ENCODE peak calls at places on chromosomes 12 and 14, in five cellular contexts. F is body of pancreas, H is lower lobe of right lung, C is stomach, R is HCT116. I is an unnamed sample.

GRCh38 chr12:123164710-123165261 is 13.9 kb upstream of the PITPNM2 start:
- DNase-seq in F (no peak), H (no peak), C (no peak), R (no peak), I (no peak)

GRCh38 chr12:45839917-45840316 is 110.4 kb downstream of the ARID2 start:
- DNase-seq in F (no peak), H (no peak), C (no peak), R (no peak), I (no peak)

GRCh38 chr12:121713257-121714155 is 954 bp downstream of the TMEM120B start:
- DNase-seq in F (peak; percentile 5), H (no peak), C (no peak), R (no peak), I (peak; percentile 35)

GRCh38 chr14:20610002-20610765 is 19.0 kb upstream of the RNASE12 start:
- DNase-seq in F (peak; percentile 86), H (peak; percentile 82), C (peak; percentile 84), R (no peak), I (peak; percentile 80)

GRCh38 chr12:58841058-58841798 is 79.1 kb downstream of the LRIG3 start:
- DNase-seq in F (no peak), H (peak; percentile 56), C (no peak), R (no peak), I (no peak)

GRCh38 chr12:28645436-28645835 is 455.2 kb downstream of the CCDC91 start:
- DNase-seq in F (no peak), H (no peak), C (no peak), R (no peak), I (no peak)

GRCh38 chr12:119115296-119115905 is 63.3 kb upstream of the HSPB8 start:
- DNase-seq in F (peak; percentile 13), H (no peak), C (no peak), R (peak; percentile 41), I (peak; percentile 62)

GRCh38 chr12:80937391-80938238 is at the start of gene LIN7A:
- DNase-seq in F (peak; percentile 13), H (peak; percentile 62), C (peak; percentile 27), R (no peak), I (peak; percentile 30)

GRCh38 chr12:51832708-51833107 is 15.8 kb downstream of the FIGNL2 start:
- DNase-seq in F (no peak), H (no peak), C (no peak), R (no peak), I (peak; percentile 32)

DNA sequence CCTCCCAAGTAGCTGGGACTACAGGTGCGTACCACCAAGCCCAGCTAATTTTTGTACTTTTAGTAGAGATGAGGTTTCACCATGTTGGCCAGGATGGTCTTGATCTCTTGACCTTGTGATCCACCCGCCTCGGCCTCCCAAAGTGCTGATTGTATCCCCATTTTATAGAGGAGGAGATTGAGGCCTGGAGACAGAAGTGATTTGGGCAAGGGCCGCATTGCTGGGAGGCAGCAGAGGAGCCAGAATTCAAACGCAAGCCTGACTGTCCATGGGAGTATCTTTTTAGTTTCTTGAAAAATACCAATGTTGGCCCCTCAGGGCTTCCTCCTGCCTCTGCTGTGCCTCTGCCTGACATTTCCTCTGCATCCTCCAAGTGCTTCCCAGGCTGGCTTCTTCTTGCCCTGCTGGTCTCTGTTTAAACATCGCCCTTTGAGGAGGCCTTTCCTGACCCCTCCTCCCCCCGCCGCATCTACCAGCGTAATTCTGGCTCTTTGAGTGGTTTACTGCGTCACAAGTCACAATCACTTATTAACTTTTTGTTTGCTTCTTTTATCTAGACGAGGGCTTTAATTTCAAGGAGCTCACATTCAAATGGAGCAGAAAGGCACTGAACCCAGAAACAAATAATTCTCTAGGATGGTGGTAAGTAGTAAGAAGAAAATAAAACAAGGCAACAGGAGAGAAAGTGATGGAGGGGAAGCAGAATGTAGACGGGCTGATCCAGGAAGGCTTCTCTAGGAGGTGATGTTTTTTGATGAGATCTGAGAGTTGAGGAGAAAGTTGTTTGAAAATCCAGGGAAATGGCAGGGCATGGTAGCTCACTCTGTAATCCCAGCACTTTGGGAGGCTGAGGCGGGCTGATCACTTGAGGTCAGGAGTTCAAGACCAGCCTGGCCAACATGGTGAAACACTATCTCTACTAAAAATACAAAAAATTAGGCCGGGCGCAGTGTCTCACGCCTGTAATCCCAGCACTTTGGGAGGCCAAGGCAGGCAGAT is 91.0 kb upstream of the MED13L start:
- DNase-seq in F (peak; percentile 94), H (peak; percentile 87), C (peak; percentile 89), R (no peak), I (no peak)
- H3K27ac ChIP-seq in F (peak overlapping the region; percentile 84), H (peak overlapping the region; percentile 68), C (peak overlapping the region; percentile 83), R (no peak overlapping the region), I (no peak overlapping the region)

GRCh38 chr14:50855558-50855957 is 16.3 kb upstream of the ABHD12B start:
- DNase-seq in F (no peak), H (no peak), C (no peak), R (no peak), I (peak; percentile 35)
- TF ChIP-seq CTCF in F (no peak), H (no peak), C (no peak), R (peak; percentile 21), I (peak; percentile 14)

DNA sequence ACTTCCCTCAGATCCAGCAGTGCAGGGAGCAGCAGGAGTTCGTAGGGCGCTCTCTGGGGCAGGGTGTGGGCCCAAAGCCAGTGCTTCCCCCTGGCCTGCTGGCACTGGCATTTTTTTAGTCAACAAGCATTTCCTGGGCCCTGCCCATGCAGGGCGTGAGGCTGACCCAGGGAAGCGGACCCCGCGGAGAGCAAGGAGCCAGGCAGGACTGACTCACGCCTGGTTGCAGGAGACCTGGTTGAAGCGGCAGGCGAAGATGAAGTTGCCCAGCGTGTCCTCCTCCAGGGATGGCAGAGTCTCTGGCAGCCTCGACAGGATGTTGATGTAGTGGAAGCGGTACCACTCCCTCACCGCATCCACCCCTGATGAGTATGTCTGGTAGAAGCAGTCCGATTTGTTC is 13.5 kb downstream of the SCNN1A start:
- DNase-seq in F (peak; percentile 48), H (peak; percentile 76), C (peak; percentile 79), R (no peak), I (no peak)
- H3K27ac ChIP-seq in F (no peak overlapping the region), H (peak overlapping the region; percentile 97), C (peak overlapping the region; percentile 90), R (peak overlapping the region; percentile 99), I (no peak overlapping the region)

GRCh38 chr12:124392271-124392990 is 97.5 kb downstream of the RFLNA start:
- DNase-seq in F (peak; percentile 64), H (peak; percentile 71), C (no peak), R (peak; percentile 55), I (no peak)
- TF ChIP-seq CTCF in F (no peak), H (no peak), C (no peak), R (peak; percentile 35), I (peak; percentile 21)

DNA sequence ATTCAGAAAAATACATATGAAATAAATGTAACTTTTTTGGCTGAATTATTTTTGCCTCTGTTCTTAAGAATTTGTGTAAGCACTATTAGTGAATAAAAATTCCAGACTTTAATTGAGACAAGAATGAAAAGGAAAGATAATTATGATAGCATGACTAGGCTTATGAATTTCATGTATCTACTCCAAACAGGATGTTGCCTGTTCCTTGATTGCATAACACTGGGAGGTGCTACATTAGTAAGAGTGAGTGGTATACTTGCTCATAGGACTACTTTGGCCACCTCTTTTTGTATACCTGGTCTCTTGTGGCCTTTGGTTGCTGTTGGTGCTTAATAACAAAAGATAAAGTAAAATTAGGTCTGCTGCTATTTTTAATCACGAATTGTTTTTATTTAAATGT is 112.8 kb downstream of the NAV3 start:
- DNase-seq in F (no peak), H (no peak), C (no peak), R (peak; percentile 43), I (peak; percentile 86)
- H3K27ac ChIP-seq in F (no peak overlapping the region), H (no peak overlapping the region), C (no peak overlapping the region), R (no peak overlapping the region), I (no peak overlapping the region)

GRCh38 chr12:103884316-103884715 is 43.3 kb upstream of the NT5DC3 start:
- DNase-seq in F (peak; percentile 14), H (no peak), C (no peak), R (no peak), I (peak; percentile 47)
- TF ChIP-seq CTCF in F (no peak), H (peak; percentile 30), C (no peak), R (peak; percentile 29), I (peak; percentile 57)

GRCh38 chr12:116380066-116380465 is 102.6 kb upstream of the MED13L start:
- DNase-seq in F (no peak), H (no peak), C (no peak), R (no peak), I (no peak)
- H3K27ac ChIP-seq in F (no peak overlapping the region), H (no peak overlapping the region), C (no peak overlapping the region), R (no peak overlapping the region), I (no peak overlapping the region)

DNA sequence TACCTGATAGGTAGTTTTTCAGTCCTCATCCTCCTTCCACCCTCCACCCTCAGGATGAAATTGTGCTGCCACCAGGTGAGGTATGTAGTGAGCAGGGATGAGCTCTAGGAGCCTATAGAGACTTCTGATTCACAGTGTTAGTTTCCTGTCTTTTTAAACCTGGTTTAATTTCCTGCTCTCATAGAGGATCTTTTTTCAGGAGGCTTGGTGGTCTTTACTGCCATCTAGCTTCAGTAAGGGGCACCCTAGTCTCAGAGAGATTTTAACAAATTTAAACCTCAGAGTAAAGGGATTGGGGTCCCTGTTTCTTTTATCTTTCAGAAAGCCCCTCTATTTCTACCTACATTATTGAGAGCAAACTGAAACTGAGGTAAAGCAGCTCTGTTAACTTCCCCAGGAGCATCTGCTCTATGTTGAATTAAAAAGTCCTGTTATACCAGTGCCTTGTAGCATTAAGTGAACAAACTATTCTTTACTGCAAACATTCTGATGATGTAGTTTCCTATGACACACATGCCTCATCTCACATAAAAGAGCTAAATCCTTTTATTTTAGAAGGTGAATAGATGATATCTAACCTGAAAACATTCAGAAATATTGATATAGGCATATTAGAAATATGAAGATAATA is 172.2 kb upstream of the DDHD1 start:
- DNase-seq in F (no peak), H (no peak), C (no peak), R (no peak), I (peak; percentile 32)
- TF ChIP-seq CTCF in F (no peak), H (no peak), C (no peak), R (peak; percentile 43), I (peak; percentile 42)

GRCh38 chr14:81432171-81432570 is 32.0 kb upstream of the STON2 start:
- DNase-seq in F (no peak), H (no peak), C (no peak), R (no peak), I (peak; percentile 18)
- H3K27ac ChIP-seq in F (no peak overlapping the region), H (no peak overlapping the region), C (no peak overlapping the region), R (no peak overlapping the region), I (no peak overlapping the region)

GRCh38 chr12:108457734-108458361 is 57.2 kb upstream of the FICD start:
- DNase-seq in F (no peak), H (no peak), C (no peak), R (no peak), I (no peak)
- TF ChIP-seq CTCF in F (no peak), H (no peak), C (no peak), R (no peak), I (no peak)